ENCODE peak calls at places on chromosomes 4 and X, in ten cellular contexts. One of them, this sample, is unnamed.

GRCh38 chr4:76306882-76307669 is 543 bp downstream of the STBD1 start:
- DNase-seq in GM20000: peak; percentile 40
- DNase-seq in activated CD8-positive, alpha-beta T cell treated with anti-CD3 and anti-CD28 coated beads for 36 hours: peak; percentile 34
- DNase-seq in AG09309: peak; percentile 8
- DNase-seq in Peyer's patch: peak; percentile 78
- DNase-seq in fibroblast of lung: peak; percentile 50
- DNase-seq in brain microvascular endothelial cell: peak; percentile 16
- DNase-seq in hepatocyte: peak; percentile 86
- DNase-seq in cardiac fibroblast: peak; percentile 55
- DNase-seq in PC-3: peak; percentile 49
- DNase-seq in this sample: peak; percentile 55

GRCh38 chr4:25760518-25761157 is 102.2 kb downstream of the SEL1L3 start:
- DNase-seq in brain microvascular endothelial cell: no peak
- DNase-seq in activated CD8-positive, alpha-beta T cell treated with anti-CD3 and anti-CD28 coated beads for 36 hours: no peak
- DNase-seq in AG09309: no peak
- DNase-seq in cardiac fibroblast: peak; percentile 41
- DNase-seq in hepatocyte: no peak
- DNase-seq in Peyer's patch: no peak
- DNase-seq in PC-3: no peak
- DNase-seq in fibroblast of lung: peak; percentile 39
- DNase-seq in GM20000: no peak
- DNase-seq in this sample: no peak

GRCh38 chr4:144295286-144295995 is 154.9 kb upstream of the GYPA start:
- DNase-seq in activated CD8-positive, alpha-beta T cell treated with anti-CD3 and anti-CD28 coated beads for 36 hours: no peak
- DNase-seq in AG09309: no peak
- DNase-seq in hepatocyte: no peak
- DNase-seq in fibroblast of lung: no peak
- DNase-seq in GM20000: no peak
- DNase-seq in PC-3: no peak
- DNase-seq in cardiac fibroblast: no peak
- DNase-seq in Peyer's patch: no peak
- DNase-seq in brain microvascular endothelial cell: peak; percentile 17
- DNase-seq in this sample: no peak

GRCh38 chr4:109041463-109041862 is 261.0 kb downstream of the COL25A1 start:
- DNase-seq in activated CD8-positive, alpha-beta T cell treated with anti-CD3 and anti-CD28 coated beads for 36 hours: no peak
- DNase-seq in Peyer's patch: no peak
- DNase-seq in brain microvascular endothelial cell: peak; percentile 15
- DNase-seq in fibroblast of lung: peak; percentile 24
- DNase-seq in hepatocyte: no peak
- DNase-seq in cardiac fibroblast: peak; percentile 8
- DNase-seq in PC-3: no peak
- DNase-seq in AG09309: no peak
- DNase-seq in GM20000: no peak
- DNase-seq in this sample: no peak

GRCh38 chrX:134375691-134376090 is 84.3 kb upstream of the HPRT1 start:
- DNase-seq in GM20000: no peak
- DNase-seq in activated CD8-positive, alpha-beta T cell treated with anti-CD3 and anti-CD28 coated beads for 36 hours: no peak
- DNase-seq in Peyer's patch: no peak
- DNase-seq in hepatocyte: no peak
- DNase-seq in cardiac fibroblast: no peak
- DNase-seq in brain microvascular endothelial cell: no peak
- DNase-seq in AG09309: no peak
- DNase-seq in fibroblast of lung: no peak
- DNase-seq in PC-3: no peak
- DNase-seq in this sample: no peak

GRCh38 chr4:48184891-48185290 is 50.8 kb upstream of the TXK start:
- DNase-seq in brain microvascular endothelial cell: no peak
- DNase-seq in fibroblast of lung: peak; percentile 29
- DNase-seq in GM20000: no peak
- DNase-seq in AG09309: no peak
- DNase-seq in Peyer's patch: no peak
- DNase-seq in activated CD8-positive, alpha-beta T cell treated with anti-CD3 and anti-CD28 coated beads for 36 hours: no peak
- DNase-seq in cardiac fibroblast: no peak
- DNase-seq in PC-3: no peak
- DNase-seq in hepatocyte: no peak
- DNase-seq in this sample: no peak

GRCh38 chr4:142727152-142727551 is 118.9 kb downstream of the INPP4B start:
- DNase-seq in Peyer's patch: no peak
- DNase-seq in AG09309: no peak
- DNase-seq in GM20000: no peak
- DNase-seq in PC-3: no peak
- DNase-seq in brain microvascular endothelial cell: no peak
- DNase-seq in fibroblast of lung: no peak
- DNase-seq in activated CD8-positive, alpha-beta T cell treated with anti-CD3 and anti-CD28 coated beads for 36 hours: no peak
- DNase-seq in hepatocyte: no peak
- DNase-seq in cardiac fibroblast: no peak
- DNase-seq in this sample: no peak

GRCh38 chr4:182528819-182529218 is 285.6 kb downstream of the TENM3 start:
- DNase-seq in GM20000: no peak
- DNase-seq in Peyer's patch: no peak
- DNase-seq in fibroblast of lung: no peak
- DNase-seq in cardiac fibroblast: no peak
- DNase-seq in AG09309: no peak
- DNase-seq in activated CD8-positive, alpha-beta T cell treated with anti-CD3 and anti-CD28 coated beads for 36 hours: no peak
- DNase-seq in hepatocyte: no peak
- DNase-seq in brain microvascular endothelial cell: no peak
- DNase-seq in PC-3: no peak
- DNase-seq in this sample: no peak

GRCh38 chrX:104254442-104255115 is at the start of gene ESX1:
- DNase-seq in hepatocyte: no peak
- DNase-seq in Peyer's patch: no peak
- DNase-seq in AG09309: no peak
- DNase-seq in brain microvascular endothelial cell: no peak
- DNase-seq in PC-3: no peak
- DNase-seq in fibroblast of lung: peak; percentile 3
- DNase-seq in activated CD8-positive, alpha-beta T cell treated with anti-CD3 and anti-CD28 coated beads for 36 hours: peak; percentile 1
- DNase-seq in GM20000: no peak
- DNase-seq in cardiac fibroblast: no peak
- DNase-seq in this sample: peak; percentile 9

GRCh38 chrX:107936434-107936730 is 45.8 kb downstream of the TEX13B start:
- DNase-seq in GM20000: no peak
- DNase-seq in cardiac fibroblast: no peak
- DNase-seq in fibroblast of lung: no peak
- DNase-seq in activated CD8-positive, alpha-beta T cell treated with anti-CD3 and anti-CD28 coated beads for 36 hours: no peak
- DNase-seq in Peyer's patch: no peak
- DNase-seq in brain microvascular endothelial cell: no peak
- DNase-seq in hepatocyte: no peak
- DNase-seq in AG09309: no peak
- DNase-seq in PC-3: no peak
- DNase-seq in this sample: no peak

GRCh38 chrX:77174680-77175336 is 272.4 kb upstream of the FGF16 start:
- DNase-seq in GM20000: no peak
- DNase-seq in Peyer's patch: no peak
- DNase-seq in fibroblast of lung: no peak
- DNase-seq in AG09309: no peak
- DNase-seq in cardiac fibroblast: no peak
- DNase-seq in brain microvascular endothelial cell: no peak
- DNase-seq in hepatocyte: no peak
- DNase-seq in PC-3: peak; percentile 44
- DNase-seq in activated CD8-positive, alpha-beta T cell treated with anti-CD3 and anti-CD28 coated beads for 36 hours: no peak
- DNase-seq in this sample: no peak

GRCh38 chr4:120680647-120681228 is 241.8 kb downstream of the PRDM5 start:
- DNase-seq in hepatocyte: no peak
- DNase-seq in cardiac fibroblast: no peak
- DNase-seq in GM20000: no peak
- DNase-seq in activated CD8-positive, alpha-beta T cell treated with anti-CD3 and anti-CD28 coated beads for 36 hours: no peak
- DNase-seq in fibroblast of lung: no peak
- DNase-seq in brain microvascular endothelial cell: no peak
- DNase-seq in AG09309: no peak
- DNase-seq in PC-3: no peak
- DNase-seq in Peyer's patch: no peak
- DNase-seq in this sample: no peak

GRCh38 chrX:54821310-54821709 is 13.8 kb downstream of the MAGED2 start:
- DNase-seq in Peyer's patch: no peak
- DNase-seq in cardiac fibroblast: no peak
- DNase-seq in fibroblast of lung: no peak
- DNase-seq in AG09309: no peak
- DNase-seq in GM20000: no peak
- DNase-seq in PC-3: no peak
- DNase-seq in hepatocyte: no peak
- DNase-seq in activated CD8-positive, alpha-beta T cell treated with anti-CD3 and anti-CD28 coated beads for 36 hours: no peak
- DNase-seq in brain microvascular endothelial cell: no peak
- DNase-seq in this sample: no peak

GRCh38 chr4:41427306-41427882 is 110.6 kb upstream of the LIMCH1 start:
- DNase-seq in hepatocyte: no peak
- DNase-seq in AG09309: no peak
- DNase-seq in PC-3: no peak
- DNase-seq in cardiac fibroblast: no peak
- DNase-seq in Peyer's patch: no peak
- DNase-seq in brain microvascular endothelial cell: no peak
- DNase-seq in GM20000: no peak
- DNase-seq in activated CD8-positive, alpha-beta T cell treated with anti-CD3 and anti-CD28 coated beads for 36 hours: no peak
- DNase-seq in fibroblast of lung: no peak
- DNase-seq in this sample: no peak

GRCh38 chr4:89438102-89438831 is 130.7 kb upstream of the GPRIN3 start:
- DNase-seq in hepatocyte: peak; percentile 66
- DNase-seq in brain microvascular endothelial cell: peak; percentile 4
- DNase-seq in cardiac fibroblast: peak; percentile 50
- DNase-seq in AG09309: peak; percentile 8
- DNase-seq in fibroblast of lung: peak; percentile 46
- DNase-seq in PC-3: peak; percentile 66
- DNase-seq in GM20000: peak; percentile 30
- DNase-seq in Peyer's patch: peak; percentile 66
- DNase-seq in activated CD8-positive, alpha-beta T cell treated with anti-CD3 and anti-CD28 coated beads for 36 hours: peak; percentile 63
- DNase-seq in this sample: peak; percentile 43

GRCh38 chrX:42290608-42291007 is 367.3 kb upstream of the CASK start:
- DNase-seq in activated CD8-positive, alpha-beta T cell treated with anti-CD3 and anti-CD28 coated beads for 36 hours: no peak
- DNase-seq in PC-3: peak; percentile 4
- DNase-seq in cardiac fibroblast: peak; percentile 1
- DNase-seq in AG09309: no peak
- DNase-seq in GM20000: no peak
- DNase-seq in fibroblast of lung: peak; percentile 0
- DNase-seq in brain microvascular endothelial cell: peak; percentile 1
- DNase-seq in Peyer's patch: no peak
- DNase-seq in hepatocyte: no peak
- DNase-seq in this sample: no peak

GRCh38 chrX:16695079-16695676 is 17.3 kb downstream of the CTPS2 start:
- DNase-seq in hepatocyte: peak; percentile 77
- DNase-seq in activated CD8-positive, alpha-beta T cell treated with anti-CD3 and anti-CD28 coated beads for 36 hours: peak; percentile 76
- DNase-seq in Peyer's patch: peak; percentile 88
- DNase-seq in cardiac fibroblast: peak; percentile 58
- DNase-seq in brain microvascular endothelial cell: peak; percentile 70
- DNase-seq in AG09309: no peak
- DNase-seq in PC-3: peak; percentile 75
- DNase-seq in GM20000: peak; percentile 31
- DNase-seq in fibroblast of lung: peak; percentile 59
- DNase-seq in this sample: peak; percentile 65

GRCh38 chrX:17441965-17442364 is 67.0 kb downstream of the NHS start:
- DNase-seq in hepatocyte: no peak
- DNase-seq in AG09309: peak; percentile 13
- DNase-seq in fibroblast of lung: peak; percentile 39
- DNase-seq in GM20000: no peak
- DNase-seq in activated CD8-positive, alpha-beta T cell treated with anti-CD3 and anti-CD28 coated beads for 36 hours: no peak
- DNase-seq in PC-3: peak; percentile 80
- DNase-seq in cardiac fibroblast: no peak
- DNase-seq in Peyer's patch: no peak
- DNase-seq in brain microvascular endothelial cell: peak; percentile 6
- DNase-seq in this sample: no peak

GRCh38 chr4:18051281-18051680 is 29.7 kb upstream of the LCORL start:
- DNase-seq in GM20000: no peak
- DNase-seq in hepatocyte: no peak
- DNase-seq in fibroblast of lung: peak; percentile 9
- DNase-seq in AG09309: no peak
- DNase-seq in cardiac fibroblast: no peak
- DNase-seq in brain microvascular endothelial cell: no peak
- DNase-seq in activated CD8-positive, alpha-beta T cell treated with anti-CD3 and anti-CD28 coated beads for 36 hours: no peak
- DNase-seq in PC-3: peak; percentile 13
- DNase-seq in Peyer's patch: no peak
- DNase-seq in this sample: no peak

DNA sequence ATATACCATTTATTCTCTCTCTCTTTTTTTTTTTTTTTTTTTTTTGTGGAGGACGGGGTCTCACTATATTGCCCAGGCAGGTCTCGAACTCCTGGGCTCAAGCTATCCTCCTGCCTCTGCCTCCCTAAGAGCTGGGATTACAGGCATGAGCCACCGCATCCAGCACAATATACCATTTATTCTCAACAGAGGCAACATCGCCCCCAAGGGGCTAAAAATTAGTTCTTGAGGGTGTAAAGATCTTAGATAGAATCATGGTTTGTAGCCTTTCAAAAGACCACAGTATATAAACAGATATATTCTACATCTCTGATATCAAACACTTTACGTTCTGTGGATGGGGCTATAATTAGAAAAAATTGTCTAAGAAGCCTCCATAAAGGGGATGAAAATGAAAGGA is 39.8 kb upstream of the TCEAL2 start:
- DNase-seq in fibroblast of lung: no peak
- DNase-seq in PC-3: no peak
- DNase-seq in cardiac fibroblast: no peak
- DNase-seq in brain microvascular endothelial cell: no peak
- DNase-seq in activated CD8-positive, alpha-beta T cell treated with anti-CD3 and anti-CD28 coated beads for 36 hours: peak; percentile 9
- DNase-seq in AG09309: no peak
- DNase-seq in GM20000: no peak
- DNase-seq in hepatocyte: no peak
- DNase-seq in Peyer's patch: no peak
- DNase-seq in this sample: no peak
- TF ChIP-seq CTCF in fibroblast of lung: no peak
- TF ChIP-seq CTCF in PC-3: peak; percentile 10
- TF ChIP-seq CTCF in cardiac fibroblast: no peak
- TF ChIP-seq CTCF in brain microvascular endothelial cell: no peak
- TF ChIP-seq CTCF in activated CD8-positive, alpha-beta T cell treated with anti-CD3 and anti-CD28 coated beads for 36 hours: no peak
- TF ChIP-seq CTCF in AG09309: no peak
- TF ChIP-seq CTCF in GM20000: no peak
- TF ChIP-seq CTCF in hepatocyte: no peak
- TF ChIP-seq CTCF in Peyer's patch: no peak
- TF ChIP-seq CTCF in this sample: no peak

GRCh38 chrX:86210772-86211171 is 62.5 kb downstream of the DACH2 start:
- DNase-seq in hepatocyte: no peak
- DNase-seq in fibroblast of lung: no peak
- DNase-seq in activated CD8-positive, alpha-beta T cell treated with anti-CD3 and anti-CD28 coated beads for 36 hours: no peak
- DNase-seq in brain microvascular endothelial cell: no peak
- DNase-seq in AG09309: no peak
- DNase-seq in cardiac fibroblast: no peak
- DNase-seq in Peyer's patch: no peak
- DNase-seq in PC-3: no peak
- DNase-seq in GM20000: no peak
- DNase-seq in this sample: no peak
- TF ChIP-seq CTCF in hepatocyte: no peak
- TF ChIP-seq CTCF in fibroblast of lung: no peak
- TF ChIP-seq CTCF in activated CD8-positive, alpha-beta T cell treated with anti-CD3 and anti-CD28 coated beads for 36 hours: no peak
- TF ChIP-seq CTCF in brain microvascular endothelial cell: no peak
- TF ChIP-seq CTCF in AG09309: no peak
- TF ChIP-seq CTCF in cardiac fibroblast: no peak
- TF ChIP-seq CTCF in Peyer's patch: no peak
- TF ChIP-seq CTCF in PC-3: no peak
- TF ChIP-seq CTCF in GM20000: no peak
- TF ChIP-seq CTCF in this sample: no peak

GRCh38 chr4:118012142-118012541 is 22.1 kb upstream of the NDST3 start:
- DNase-seq in Peyer's patch: no peak
- DNase-seq in fibroblast of lung: no peak
- DNase-seq in cardiac fibroblast: no peak
- DNase-seq in PC-3: no peak
- DNase-seq in brain microvascular endothelial cell: no peak
- DNase-seq in GM20000: no peak
- DNase-seq in activated CD8-positive, alpha-beta T cell treated with anti-CD3 and anti-CD28 coated beads for 36 hours: no peak
- DNase-seq in AG09309: no peak
- DNase-seq in hepatocyte: no peak
- DNase-seq in this sample: no peak
- TF ChIP-seq CTCF in Peyer's patch: no peak
- TF ChIP-seq CTCF in fibroblast of lung: no peak
- TF ChIP-seq CTCF in cardiac fibroblast: peak; percentile 16
- TF ChIP-seq CTCF in PC-3: peak; percentile 31
- TF ChIP-seq CTCF in brain microvascular endothelial cell: peak; percentile 47
- TF ChIP-seq CTCF in GM20000: no peak
- TF ChIP-seq CTCF in activated CD8-positive, alpha-beta T cell treated with anti-CD3 and anti-CD28 coated beads for 36 hours: no peak
- TF ChIP-seq CTCF in AG09309: peak; percentile 14
- TF ChIP-seq CTCF in hepatocyte: no peak
- TF ChIP-seq CTCF in this sample: no peak

GRCh38 chrX:12138366-12139313 is at the start of gene FRMPD4:
- DNase-seq in hepatocyte: peak; percentile 25
- DNase-seq in GM20000: no peak
- DNase-seq in activated CD8-positive, alpha-beta T cell treated with anti-CD3 and anti-CD28 coated beads for 36 hours: no peak
- DNase-seq in brain microvascular endothelial cell: no peak
- DNase-seq in PC-3: peak; percentile 25
- DNase-seq in cardiac fibroblast: peak; percentile 56
- DNase-seq in fibroblast of lung: no peak
- DNase-seq in Peyer's patch: no peak
- DNase-seq in AG09309: no peak
- DNase-seq in this sample: no peak
- TF ChIP-seq CTCF in hepatocyte: peak; percentile 26
- TF ChIP-seq CTCF in GM20000: no peak
- TF ChIP-seq CTCF in activated CD8-positive, alpha-beta T cell treated with anti-CD3 and anti-CD28 coated beads for 36 hours: no peak
- TF ChIP-seq CTCF in brain microvascular endothelial cell: peak; percentile 30
- TF ChIP-seq CTCF in PC-3: peak; percentile 32
- TF ChIP-seq CTCF in cardiac fibroblast: peak; percentile 32
- TF ChIP-seq CTCF in fibroblast of lung: no peak
- TF ChIP-seq CTCF in Peyer's patch: no peak
- TF ChIP-seq CTCF in AG09309: peak; percentile 26
- TF ChIP-seq CTCF in this sample: no peak

This sample was measured in GM13976.